ENCODE peak calls at places on chromosomes 5 and 9, in seven cellular contexts. E is neural progenitor cell, K is H9, F is H1, C is endothelial cell of umbilical vein, I is Karpas-422, M is neuronal stem cell. Y is an unnamed sample.

GRCh38 chr5:53109041-53109435 is 519 bp downstream of the MOCS2 start:
- DNase-seq in E (peak), K (no peak), F (no peak), C (peak), I (peak), M (peak), Y (no peak)

GRCh38 chr5:104734046-104734445 is 1171.5 kb upstream of the NUDT12 start:
- DNase-seq in E (no peak), K (no peak), F (no peak), C (no peak), I (no peak), M (no peak), Y (no peak)

GRCh38 chr9:38251461-38251860 is 141.0 kb upstream of the ALDH1B1 start:
- DNase-seq in E (no peak), K (no peak), F (no peak), C (no peak), I (no peak), M (no peak), Y (no peak)

GRCh38 chr9:32218100-32218767 is 166.2 kb upstream of the ACO1 start:
- DNase-seq in E (no peak), K (no peak), F (no peak), C (no peak), I (no peak), M (no peak), Y (no peak)

GRCh38 chr9:133991964-133992779 is at the start of gene VAV2:
- DNase-seq in E (peak), K (peak), F (no peak), C (peak), I (peak), M (peak), Y (no peak)

GRCh38 chr5:54117957-54118356 is 192.4 kb downstream of the ARL15 start:
- DNase-seq in E (no peak), K (no peak), F (no peak), C (no peak), I (no peak), M (no peak), Y (no peak)

GRCh38 chr5:127358274-127358673 is 67.7 kb downstream of the MEGF10 start:
- DNase-seq in E (no peak), K (no peak), F (no peak), C (peak), I (no peak), M (no peak), Y (no peak)

GRCh38 chr5:170117736-170118135 is 12.0 kb downstream of the FOXI1 start:
- DNase-seq in E (no peak), K (no peak), F (no peak), C (no peak), I (no peak), M (no peak), Y (no peak)

GRCh38 chr9:107131108-107131799 is 151.8 kb upstream of the RAD23B start:
- DNase-seq in E (peak), K (peak), F (no peak), C (no peak), I (no peak), M (peak), Y (no peak)

GRCh38 chr9:87675906-87676515 is 49.9 kb upstream of the CTSL start:
- DNase-seq in E (no peak), K (peak), F (no peak), C (no peak), I (no peak), M (no peak), Y (no peak)

GRCh38 chr9:81669011-81669739 is 20.2 kb downstream of the TLE1 start:
- DNase-seq in E (no peak), K (no peak), F (no peak), C (no peak), I (no peak), M (no peak), Y (no peak)

GRCh38 chr5:149407331-149408251 is 28.5 kb upstream of the IL17B start:
- DNase-seq in E (no peak), K (no peak), F (no peak), C (no peak), I (no peak), M (no peak), Y (no peak)

GRCh38 chr5:107806271-107806670 is 135.5 kb upstream of the EFNA5 start:
- DNase-seq in E (peak), K (no peak), F (no peak), C (no peak), I (no peak), M (no peak), Y (no peak)

GRCh38 chr9:3977388-3977787 is 322.5 kb downstream of the GLIS3 start:
- DNase-seq in E (no peak), K (no peak), F (no peak), C (no peak), I (no peak), M (no peak), Y (no peak)

GRCh38 chr9:21788752-21789151 is 13.7 kb upstream of the MTAP start:
- DNase-seq in E (no peak), K (no peak), F (no peak), C (no peak), I (no peak), M (no peak), Y (no peak)

GRCh38 chr5:140546851-140547507 is 483 bp upstream of the EIF4EBP3 start:
- DNase-seq in E (no peak), K (no peak), F (no peak), C (no peak), I (no peak), M (no peak), Y (no peak)

GRCh38 chr5:65105301-65105700 is 336.6 kb downstream of the CWC27 start:
- DNase-seq in E (no peak), K (no peak), F (no peak), C (no peak), I (no peak), M (no peak), Y (no peak)
- H2AFZ ChIP-seq in E (peak), K (no peak), F (no peak), C (no peak), I (no peak), M (no peak), Y (peak)

GRCh38 chr5:68287976-68288755 is 72.6 kb downstream of the PIK3R1 start:
- DNase-seq in E (peak), K (peak), F (no peak), C (peak), I (peak), M (peak), Y (peak)
- H3K9ac ChIP-seq in E (no peak), K (peak), F (peak), C (peak), I (peak), M (peak), Y (peak)

GRCh38 chr9:89291741-89292140 is 19.3 kb upstream of the CKS2 start:
- DNase-seq in E (no peak), K (no peak), F (no peak), C (no peak), I (peak), M (no peak), Y (no peak)
- H2AFZ ChIP-seq in E (no peak), K (no peak), F (no peak), C (no peak), I (peak), M (no peak), Y (no peak)

GRCh38 chr9:115522928-115523327 is 405.0 kb upstream of the TNC start:
- DNase-seq in E (no peak), K (no peak), F (no peak), C (no peak), I (no peak), M (no peak), Y (no peak)

GRCh38 chr9:115520626-115521025 is 402.7 kb upstream of the TNC start:
- DNase-seq in E (peak), K (no peak), F (no peak), C (no peak), I (no peak), M (no peak), Y (no peak)

GRCh38 chr9:115525438-115526058 is 407.6 kb upstream of the TNC start:
- DNase-seq in E (no peak), K (no peak), F (no peak), C (no peak), I (no peak), M (no peak), Y (no peak)

GRCh38 chr9:115524467-115525059 is 406.6 kb upstream of the TNC start:
- DNase-seq in E (peak), K (no peak), F (no peak), C (peak), I (peak), M (peak), Y (peak)
- H3K9ac ChIP-seq in E (no peak), K (no peak), F (no peak), C (no peak), I (no peak), M (no peak), Y (no peak)

GRCh38 chr9:124698265-124698664 is 72.8 kb downstream of the NR6A1 start:
- DNase-seq in E (peak), K (no peak), F (no peak), C (no peak), I (no peak), M (peak), Y (no peak)

GRCh38 chr9:124697326-124698200 is 73.5 kb downstream of the NR6A1 start:
- DNase-seq in E (no peak), K (no peak), F (no peak), C (peak), I (no peak), M (no peak), Y (no peak)

GRCh38 chr9:124694394-124695279 is 76.5 kb downstream of the NR6A1 start:
- DNase-seq in E (no peak), K (no peak), F (no peak), C (no peak), I (no peak), M (no peak), Y (no peak)

GRCh38 chr9:124695280-124695890 is 75.7 kb downstream of the NR6A1 start:
- DNase-seq in E (peak), K (no peak), F (no peak), C (no peak), I (no peak), M (no peak), Y (no peak)

GRCh38 chr9:124696101-124696500 is 75.0 kb downstream of the NR6A1 start:
- DNase-seq in E (peak), K (no peak), F (no peak), C (peak), I (no peak), M (no peak), Y (no peak)
- H2AFZ ChIP-seq in E (no peak), K (no peak), F (no peak), C (no peak), I (no peak), M (no peak), Y (no peak)

GRCh38 chr5:137312060-137312459 is 187.1 kb downstream of the SPOCK1 start:
- DNase-seq in E (no peak), K (no peak), F (no peak), C (no peak), I (no peak), M (no peak), Y (no peak)

GRCh38 chr5:137318027-137318426 is 181.1 kb downstream of the SPOCK1 start:
- DNase-seq in E (no peak), K (no peak), F (no peak), C (no peak), I (no peak), M (no peak), Y (no peak)

GRCh38 chr5:137313526-137314175 is 185.5 kb downstream of the SPOCK1 start:
- DNase-seq in E (no peak), K (no peak), F (no peak), C (no peak), I (no peak), M (no peak), Y (no peak)

GRCh38 chr5:137316346-137316736 is 182.8 kb downstream of the SPOCK1 start:
- DNase-seq in E (no peak), K (no peak), F (no peak), C (no peak), I (no peak), M (no peak), Y (no peak)

GRCh38 chr5:137315534-137316345 is 183.4 kb downstream of the SPOCK1 start:
- DNase-seq in E (no peak), K (no peak), F (no peak), C (no peak), I (no peak), M (no peak), Y (no peak)
- H3K9ac ChIP-seq in E (no peak), K (no peak), F (no peak), C (no peak), I (no peak), M (no peak), Y (no peak)

Y was measured in DND-41.